ENCODE peak calls at places on chromosomes 2 and 18, in ten cellular contexts. One of them, this sample, is unnamed.

GRCh38 chr2:180443896-180444295 is 436.8 kb upstream of the CWC22 start:
- DNase-seq in hippocampal formation: no peak
- DNase-seq in IMR-90: no peak
- DNase-seq in NCI-H69: no peak
- DNase-seq in head of caudate nucleus: no peak
- DNase-seq in HEK293T: no peak
- DNase-seq in endodermal cell: no peak
- DNase-seq in NCI-H1417: no peak
- DNase-seq in cardiac fibroblast: peak; percentile 32
- DNase-seq in EH: no peak
- DNase-seq in this sample: no peak

GRCh38 chr18:78777992-78778391 is 201.6 kb upstream of the SALL3 start:
- DNase-seq in IMR-90: no peak
- DNase-seq in head of caudate nucleus: no peak
- DNase-seq in hippocampal formation: no peak
- DNase-seq in EH: no peak
- DNase-seq in cardiac fibroblast: no peak
- DNase-seq in NCI-H1417: no peak
- DNase-seq in HEK293T: no peak
- DNase-seq in NCI-H69: no peak
- DNase-seq in endodermal cell: no peak
- DNase-seq in this sample: no peak

GRCh38 chr2:147204102-147204501 is 640.7 kb upstream of the ACVR2A start:
- DNase-seq in EH: no peak
- DNase-seq in cardiac fibroblast: peak; percentile 60
- DNase-seq in NCI-H1417: no peak
- DNase-seq in HEK293T: no peak
- DNase-seq in endodermal cell: no peak
- DNase-seq in NCI-H69: no peak
- DNase-seq in head of caudate nucleus: no peak
- DNase-seq in hippocampal formation: no peak
- DNase-seq in IMR-90: peak; percentile 1
- DNase-seq in this sample: peak; percentile 49

GRCh38 chr18:44536619-44537018 is 144.1 kb upstream of the SETBP1 start:
- DNase-seq in cardiac fibroblast: no peak
- DNase-seq in HEK293T: no peak
- DNase-seq in hippocampal formation: no peak
- DNase-seq in EH: no peak
- DNase-seq in NCI-H1417: peak; percentile 56
- DNase-seq in endodermal cell: no peak
- DNase-seq in IMR-90: no peak
- DNase-seq in NCI-H69: peak; percentile 44
- DNase-seq in head of caudate nucleus: no peak
- DNase-seq in this sample: peak; percentile 16

GRCh38 chr2:190572251-190572650 is 37.7 kb upstream of the NEMP2 start:
- DNase-seq in IMR-90: no peak
- DNase-seq in NCI-H69: peak; percentile 13
- DNase-seq in HEK293T: no peak
- DNase-seq in cardiac fibroblast: no peak
- DNase-seq in EH: no peak
- DNase-seq in endodermal cell: no peak
- DNase-seq in head of caudate nucleus: no peak
- DNase-seq in hippocampal formation: no peak
- DNase-seq in NCI-H1417: no peak
- DNase-seq in this sample: no peak

GRCh38 chr2:44429034-44429433 is 67.3 kb downstream of the CAMKMT start:
- DNase-seq in cardiac fibroblast: no peak
- DNase-seq in EH: peak; percentile 46
- DNase-seq in IMR-90: peak; percentile 54
- DNase-seq in endodermal cell: no peak
- DNase-seq in NCI-H69: peak; percentile 5
- DNase-seq in NCI-H1417: no peak
- DNase-seq in hippocampal formation: no peak
- DNase-seq in head of caudate nucleus: no peak
- DNase-seq in HEK293T: no peak
- DNase-seq in this sample: no peak

GRCh38 chr2:149989447-149990063 is 402.0 kb upstream of the MMADHC start:
- DNase-seq in head of caudate nucleus: no peak
- DNase-seq in IMR-90: peak; percentile 51
- DNase-seq in hippocampal formation: no peak
- DNase-seq in NCI-H69: no peak
- DNase-seq in NCI-H1417: no peak
- DNase-seq in HEK293T: no peak
- DNase-seq in cardiac fibroblast: peak; percentile 16
- DNase-seq in endodermal cell: no peak
- DNase-seq in EH: peak; percentile 56
- DNase-seq in this sample: peak; percentile 41

GRCh38 chr2:198664349-198664748 is 793.4 kb downstream of the SATB2 start:
- DNase-seq in endodermal cell: no peak
- DNase-seq in head of caudate nucleus: no peak
- DNase-seq in NCI-H1417: no peak
- DNase-seq in HEK293T: no peak
- DNase-seq in EH: peak; percentile 10
- DNase-seq in hippocampal formation: no peak
- DNase-seq in NCI-H69: no peak
- DNase-seq in IMR-90: peak; percentile 10
- DNase-seq in cardiac fibroblast: no peak
- DNase-seq in this sample: no peak

GRCh38 chr18:48662021-48662661 is 123.3 kb downstream of the CTIF start:
- DNase-seq in EH: peak; percentile 82
- DNase-seq in IMR-90: peak; percentile 78
- DNase-seq in NCI-H69: peak; percentile 47
- DNase-seq in head of caudate nucleus: no peak
- DNase-seq in cardiac fibroblast: peak; percentile 72
- DNase-seq in HEK293T: no peak
- DNase-seq in NCI-H1417: no peak
- DNase-seq in endodermal cell: peak; percentile 62
- DNase-seq in hippocampal formation: no peak
- DNase-seq in this sample: peak; percentile 74

GRCh38 chr2:170562928-170563327 is 152.2 kb upstream of the SP5 start:
- DNase-seq in HEK293T: no peak
- DNase-seq in endodermal cell: no peak
- DNase-seq in EH: no peak
- DNase-seq in NCI-H1417: no peak
- DNase-seq in IMR-90: no peak
- DNase-seq in NCI-H69: no peak
- DNase-seq in hippocampal formation: no peak
- DNase-seq in head of caudate nucleus: no peak
- DNase-seq in cardiac fibroblast: no peak
- DNase-seq in this sample: no peak